ENCODE peak calls at places on chromosomes 4 and X, in six cellular contexts. L is GM12891, P is HepG2, S is GM12878, M is K562, V is H1. K is an unnamed sample.

GRCh38 chr4:141724646-141725045 is 88.3 kb downstream of the IL15 start:
- DNase-seq in L (no peak), P (no peak), S (no peak), M (no peak), V (no peak), K (no peak)

GRCh38 chrX:15790766-15791380 is 589 bp downstream of the ZRSR2 start:
- DNase-seq in L (no peak), P (no peak), S (peak; percentile 13), M (no peak), V (no peak), K (no peak)

GRCh38 chr4:74933562-74934015 is 673 bp downstream of the PARM1 start:
- DNase-seq in L (peak; percentile 5), P (no peak), S (no peak), M (no peak), V (no peak), K (peak; percentile 18)

GRCh38 chrX:41666251-41666650 is 22.5 kb upstream of the GPR34 start:
- DNase-seq in L (no peak), P (no peak), S (no peak), M (no peak), V (no peak), K (no peak)

GRCh38 chrX:134685662-134686061 is 27.4 kb upstream of the PLAC1 start:
- DNase-seq in L (no peak), P (no peak), S (no peak), M (no peak), V (no peak), K (no peak)

GRCh38 chr4:105666693-105667092 is 41.8 kb downstream of the INTS12 start:
- DNase-seq in L (no peak), P (no peak), S (no peak), M (no peak), V (no peak), K (no peak)

GRCh38 chr4:71602271-71602890 is 181.5 kb downstream of the GC start:
- DNase-seq in L (no peak), P (no peak), S (no peak), M (no peak), V (no peak), K (no peak)

GRCh38 chr4:158729716-158730559 is 6.7 kb upstream of the PPID start:
- DNase-seq in L (no peak), P (peak; percentile 67), S (peak; percentile 44), M (no peak), V (no peak), K (no peak)

GRCh38 chr4:88828846-88829245 is 131.2 kb upstream of the NAP1L5 start:
- DNase-seq in L (no peak), P (no peak), S (no peak), M (no peak), V (no peak), K (no peak)

GRCh38 chr4:168893807-168894206 is 116.2 kb downstream of the CBR4 start:
- DNase-seq in L (no peak), P (no peak), S (no peak), M (no peak), V (no peak), K (no peak)

GRCh38 chr4:19224820-19225219 is 1026.9 kb upstream of the SLIT2 start:
- DNase-seq in L (no peak), P (no peak), S (no peak), M (no peak), V (no peak), K (no peak)

GRCh38 chr4:91525627-91526026 is 778.1 kb upstream of the GRID2 start:
- DNase-seq in L (no peak), P (no peak), S (no peak), M (no peak), V (no peak), K (no peak)

GRCh38 chrX:133776072-133776471 is 209.3 kb downstream of the GPC3 start:
- DNase-seq in L (no peak), P (no peak), S (no peak), M (peak; percentile 38), V (peak; percentile 5), K (no peak)

GRCh38 chrX:136186023-136186413 is 38.7 kb downstream of the FHL1 start:
- DNase-seq in L (no peak), P (no peak), S (no peak), M (no peak), V (no peak), K (no peak)

GRCh38 chr4:149645790-149646189 is 169.9 kb downstream of the IQCM start:
- DNase-seq in L (no peak), P (no peak), S (no peak), M (no peak), V (peak; percentile 23), K (no peak)

GRCh38 chr4:156329779-156330178 is 376.1 kb upstream of the CTSO start:
- DNase-seq in L (no peak), P (no peak), S (no peak), M (no peak), V (no peak), K (no peak)

GRCh38 chr4:13182136-13182535 is 302.0 kb downstream of the RAB28 start:
- DNase-seq in L (no peak), P (no peak), S (no peak), M (no peak), V (no peak), K (no peak)

GRCh38 chrX:95884196-95884595 is 800.4 kb upstream of the DIAPH2 start:
- DNase-seq in L (no peak), P (no peak), S (no peak), M (no peak), V (no peak), K (no peak)

GRCh38 chrX:67725471-67725870 is 181.7 kb downstream of the AR start:
- DNase-seq in L (no peak), P (no peak), S (no peak), M (no peak), V (no peak), K (no peak)

GRCh38 chr4:1329408-1330371 is 17.3 kb upstream of the UVSSA start:
- DNase-seq in L (no peak), P (no peak), S (no peak), M (no peak), V (no peak), K (no peak)

GRCh38 chr4:53712326-53712725 is 121.0 kb upstream of the LNX1 start:
- DNase-seq in L (no peak), P (no peak), S (no peak), M (no peak), V (no peak), K (no peak)

GRCh38 chrX:154653048-154653401 is 354 bp downstream of the CTAG2 start:
- DNase-seq in L (no peak), P (no peak), S (no peak), M (no peak), V (no peak), K (no peak)

GRCh38 chr4:176191974-176192373 is 3.4 kb downstream of the SPATA4 start:
- DNase-seq in L (no peak), P (no peak), S (no peak), M (no peak), V (no peak), K (no peak)

GRCh38 chr4:184983660-184984356 is 34.5 kb upstream of the HELT start:
- DNase-seq in L (peak; percentile 56), P (peak; percentile 42), S (peak; percentile 24), M (peak; percentile 70), V (no peak), K (peak; percentile 56)

GRCh38 chrX:34365482-34365881 is 233.4 kb upstream of the FAM47A start:
- DNase-seq in L (no peak), P (no peak), S (no peak), M (no peak), V (no peak), K (no peak)

GRCh38 chr4:2934077-2934812 is 29.0 kb downstream of the NOP14 start:
- DNase-seq in L (no peak), P (no peak), S (no peak), M (peak; percentile 92), V (no peak), K (no peak)

GRCh38 chrX:108270739-108271396 is 167.4 kb downstream of the COL4A6 start:
- DNase-seq in L (no peak), P (no peak), S (no peak), M (no peak), V (no peak), K (no peak)

GRCh38 chrX:155592331-155592730 is 20.4 kb downstream of the TMLHE start:
- DNase-seq in L (no peak), P (no peak), S (no peak), M (no peak), V (no peak), K (no peak)

GRCh38 chrX:9897761-9898161 is 69.4 kb upstream of the CLDN34 start:
- DNase-seq in L (no peak), P (no peak), S (no peak), M (no peak), V (no peak), K (no peak)

GRCh38 chr4:146072381-146072780 is 103.1 kb upstream of the LSM6 start:
- DNase-seq in L (no peak), P (no peak), S (no peak), M (no peak), V (no peak), K (no peak)

GRCh38 chr4:21827575-21827974 is 121.0 kb downstream of the KCNIP4 start:
- DNase-seq in L (no peak), P (no peak), S (no peak), M (no peak), V (no peak), K (no peak)

GRCh38 chr4:153542835-153543234 is 76.7 kb downstream of the TMEM131L start:
- DNase-seq in L (no peak), P (no peak), S (no peak), M (peak; percentile 50), V (no peak), K (no peak)

GRCh38 chr4:53019485-53020382 is 157.6 kb downstream of the RASL11B start:
- DNase-seq in L (no peak), P (peak; percentile 94), S (no peak), M (peak; percentile 24), V (no peak), K (no peak)

GRCh38 chr4:72505314-72505744 is 63.7 kb downstream of the ADAMTS3 start:
- DNase-seq in L (no peak), P (peak; percentile 24), S (no peak), M (peak; percentile 27), V (no peak), K (no peak)

GRCh38 chr4:139082750-139083532 is 67.4 kb downstream of the NOCT start:
- DNase-seq in L (peak; percentile 68), P (peak; percentile 98), S (peak; percentile 93), M (peak; percentile 81), V (peak; percentile 91), K (peak; percentile 71)
- TF ChIP-seq POLR2A in L (peak; percentile 48), P (peak; percentile 53), S (peak; percentile 61), M (peak; percentile 74), V (no peak), K (peak; percentile 54)

GRCh38 chrX:149539283-149540132 is 1.3 kb upstream of the EOLA1 start:
- DNase-seq in L (peak; percentile 44), P (peak; percentile 81), S (peak; percentile 83), M (peak; percentile 77), V (peak; percentile 79), K (peak; percentile 55)
- TF ChIP-seq POLR2AphosphoS5 in L (no peak), P (no peak), S (no peak), M (no peak), V (no peak), K (no peak)

GRCh38 chr4:175109933-175110332 is 191.8 kb downstream of the ADAM29 start:
- DNase-seq in L (no peak), P (no peak), S (peak; percentile 8), M (no peak), V (peak; percentile 5), K (no peak)
- TF ChIP-seq TAF1 in L (no peak), P (no peak), S (no peak), M (no peak), V (no peak), K (no peak)

GRCh38 chr4:136680761-136681160 is 851.5 kb downstream of the PCDH18 start:
- DNase-seq in L (no peak), P (no peak), S (no peak), M (no peak), V (no peak), K (no peak)
- TF ChIP-seq POLR2A in L (no peak), P (no peak), S (no peak), M (no peak), V (no peak), K (no peak)